ENCODE peak calls at places on chromosomes 5 and 9, in seven cellular contexts. C is GM12892, F is K562, M is GM12878, D is HepG2, H is SK-N-SH, O is H1. A is an unnamed sample.

GRCh38 chr5:148623741-148624140 is 30.6 kb downstream of the HTR4 start:
- DNase-seq in C (no peak), F (peak), M (no peak), D (no peak), H (no peak), O (no peak), A (no peak)

GRCh38 chr5:37771731-37772130 is 68.1 kb downstream of the GDNF start:
- DNase-seq in C (no peak), F (no peak), M (no peak), D (no peak), H (no peak), O (no peak), A (no peak)

GRCh38 chr5:166083183-166083959 is 2208.1 kb upstream of the WWC1 start:
- DNase-seq in C (no peak), F (no peak), M (no peak), D (no peak), H (no peak), O (no peak), A (no peak)

GRCh38 chr5:139138109-139138508 is 60.1 kb downstream of the SIL1 start:
- DNase-seq in C (no peak), F (no peak), M (no peak), D (no peak), H (no peak), O (no peak), A (no peak)

GRCh38 chr5:157150995-157151394 is 8.3 kb upstream of the MED7 start:
- DNase-seq in C (no peak), F (no peak), M (no peak), D (no peak), H (no peak), O (no peak), A (no peak)

GRCh38 chr9:16315720-16316119 is 554.8 kb downstream of the BNC2 start:
- DNase-seq in C (no peak), F (no peak), M (no peak), D (no peak), H (no peak), O (no peak), A (no peak)

GRCh38 chr5:102937916-102938315 is 182.0 kb downstream of the GIN1 start:
- DNase-seq in C (no peak), F (no peak), M (no peak), D (no peak), H (no peak), O (no peak), A (no peak)

GRCh38 chr5:126513703-126514102 is 81.3 kb downstream of the ALDH7A1 start:
- DNase-seq in C (no peak), F (no peak), M (no peak), D (no peak), H (no peak), O (no peak), A (no peak)

GRCh38 chr5:146007270-146007669 is 70.9 kb downstream of the SH3RF2 start:
- DNase-seq in C (no peak), F (no peak), M (no peak), D (peak), H (no peak), O (no peak), A (no peak)

GRCh38 chr9:69605406-69605805 is 66.8 kb downstream of the APBA1 start:
- DNase-seq in C (no peak), F (no peak), M (no peak), D (no peak), H (no peak), O (no peak), A (no peak)

GRCh38 chr9:122347348-122348287 is 23.2 kb upstream of the PTGS1 start:
- DNase-seq in C (no peak), F (no peak), M (no peak), D (peak), H (no peak), O (no peak), A (no peak)

GRCh38 chr9:68964102-68964541 is 49.8 kb downstream of the PRKACG start:
- DNase-seq in C (no peak), F (no peak), M (no peak), D (no peak), H (no peak), O (no peak), A (no peak)

GRCh38 chr5:37272564-37272963 is 23.4 kb upstream of the CPLANE1 start:
- DNase-seq in C (no peak), F (no peak), M (no peak), D (no peak), H (no peak), O (no peak), A (no peak)

GRCh38 chr9:137269231-137269772 is 8.2 kb upstream of the TOR4A start:
- DNase-seq in C (no peak), F (no peak), M (peak), D (no peak), H (no peak), O (no peak), A (no peak)

GRCh38 chr5:172274951-172275753 is 8.4 kb downstream of the UBTD2 start:
- DNase-seq in C (no peak), F (no peak), M (peak), D (no peak), H (no peak), O (peak), A (no peak)

GRCh38 chr5:179259731-179260323 is 85.4 kb downstream of the ADAMTS2 start:
- DNase-seq in C (no peak), F (no peak), M (no peak), D (no peak), H (peak), O (peak), A (no peak)

GRCh38 chr9:99579964-99580363 is 241.7 kb upstream of the NR4A3 start:
- DNase-seq in C (no peak), F (no peak), M (no peak), D (no peak), H (no peak), O (no peak), A (no peak)

GRCh38 chr5:176658007-176658599 is 10.8 kb downstream of the TSPAN17 start:
- DNase-seq in C (peak), F (peak), M (no peak), D (peak), H (peak), O (peak), A (peak)

GRCh38 chr5:122726990-122727616 is 47.8 kb upstream of the SNX2 start:
- DNase-seq in C (no peak), F (no peak), M (peak), D (no peak), H (no peak), O (no peak), A (no peak)

GRCh38 chr9:126157826-126158431 is 168.7 kb upstream of the MVB12B start:
- DNase-seq in C (no peak), F (no peak), M (no peak), D (no peak), H (no peak), O (no peak), A (no peak)

GRCh38 chr5:110323832-110324231 is 402.6 kb downstream of the TMEM232 start:
- DNase-seq in C (no peak), F (no peak), M (no peak), D (no peak), H (no peak), O (no peak), A (no peak)

GRCh38 chr9:112571624-112572341 is 85.2 kb downstream of the KIAA1958 start:
- DNase-seq in C (no peak), F (no peak), M (no peak), D (no peak), H (no peak), O (no peak), A (no peak)

GRCh38 chr5:6649186-6649585 is 15.9 kb downstream of the SRD5A1 start:
- DNase-seq in C (no peak), F (no peak), M (no peak), D (no peak), H (no peak), O (no peak), A (no peak)

GRCh38 chr9:130535818-130536521 is 43.4 kb upstream of the FUBP3 start:
- DNase-seq in C (no peak), F (peak), M (no peak), D (peak), H (no peak), O (no peak), A (no peak)

GRCh38 chr5:157543825-157544622 is 31.6 kb downstream of the ADAM19 start:
- DNase-seq in C (no peak), F (no peak), M (no peak), D (no peak), H (no peak), O (no peak), A (no peak)

GRCh38 chr9:10649076-10649475 is 36.3 kb upstream of the PTPRD start:
- DNase-seq in C (no peak), F (no peak), M (no peak), D (no peak), H (no peak), O (no peak), A (no peak)

GRCh38 chr9:88268886-88269285 is 119.4 kb upstream of the SPIN1 start:
- DNase-seq in C (no peak), F (no peak), M (no peak), D (no peak), H (no peak), O (no peak), A (no peak)

GRCh38 chr9:128383791-128384190 is 12.6 kb downstream of the URM1 start:
- DNase-seq in C (no peak), F (no peak), M (no peak), D (no peak), H (no peak), O (no peak), A (no peak)

GRCh38 chr5:4093970-4094369 is 498.3 kb downstream of the IRX1 start:
- DNase-seq in C (no peak), F (no peak), M (no peak), D (no peak), H (no peak), O (no peak), A (no peak)

GRCh38 chr9:89274838-89275237 is 36.2 kb upstream of the CKS2 start:
- DNase-seq in C (no peak), F (no peak), M (no peak), D (no peak), H (no peak), O (no peak), A (no peak)

GRCh38 chr9:27340876-27341540 is 44.1 kb upstream of the EQTN start:
- DNase-seq in C (no peak), F (no peak), M (no peak), D (no peak), H (no peak), O (no peak), A (no peak)

GRCh38 chr5:84791153-84791552 is 406.5 kb upstream of the EDIL3 start:
- DNase-seq in C (no peak), F (no peak), M (no peak), D (no peak), H (no peak), O (no peak), A (no peak)

GRCh38 chr9:109766351-109766750 is 13.6 kb upstream of the PALM2AKAP2 start:
- DNase-seq in C (no peak), F (no peak), M (no peak), D (no peak), H (no peak), O (no peak), A (no peak)

GRCh38 chr5:76818844-76819831 is at the start of gene F2RL1:
- DNase-seq in C (no peak), F (peak), M (no peak), D (peak), H (peak), O (peak), A (peak)

GRCh38 chr9:12777149-12778010 is 2.6 kb downstream of the LURAP1L start:
- DNase-seq in C (no peak), F (no peak), M (no peak), D (no peak), H (no peak), O (no peak), A (no peak)

GRCh38 chr9:87606921-87607521 is 109.4 kb downstream of the DAPK1 start:
- DNase-seq in C (no peak), F (no peak), M (no peak), D (no peak), H (no peak), O (no peak), A (no peak)

GRCh38 chr5:12119657-12120056 is 215.4 kb upstream of the CTNND2 start:
- DNase-seq in C (no peak), F (no peak), M (no peak), D (no peak), H (no peak), O (no peak), A (no peak)

GRCh38 chr5:131242728-131243255 is 21.1 kb upstream of the CDC42SE2 start:
- DNase-seq in C (no peak), F (no peak), M (no peak), D (no peak), H (no peak), O (no peak), A (no peak)

GRCh38 chr9:87336914-87337333 is 160.7 kb upstream of the DAPK1 start:
- DNase-seq in C (no peak), F (peak), M (peak), D (peak), H (peak), O (no peak), A (no peak)

GRCh38 chr5:147661576-147661975 is 121.0 kb downstream of the JAKMIP2 start:
- DNase-seq in C (no peak), F (no peak), M (no peak), D (no peak), H (no peak), O (no peak), A (no peak)

GRCh38 chr5:54993318-54993717 is 7.9 kb upstream of the ESM1 start:
- DNase-seq in C (no peak), F (no peak), M (no peak), D (no peak), H (no peak), O (no peak), A (no peak)
- TF ChIP-seq POLR2AphosphoS5 in C (no peak), F (no peak), M (no peak), D (no peak), H (no peak), O (no peak), A (no peak)

DNA sequence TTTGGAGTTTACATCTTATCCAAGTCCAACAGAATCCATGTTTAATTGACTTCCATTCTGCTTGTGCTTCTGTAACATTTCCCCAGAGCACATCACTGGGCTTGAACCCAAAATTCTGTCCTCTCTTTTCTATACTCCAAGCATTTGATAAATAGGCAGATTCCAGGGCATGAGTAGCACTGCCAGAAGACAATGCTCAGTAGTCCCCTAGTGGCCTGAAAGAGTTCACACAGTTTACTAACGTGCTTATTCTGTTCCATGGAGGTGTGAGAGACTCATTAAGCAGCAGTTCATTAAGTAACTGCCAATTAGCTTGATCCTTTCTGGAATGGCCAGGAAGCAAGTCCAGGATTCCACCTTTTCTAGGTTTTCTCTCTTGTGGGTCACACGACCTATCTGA is 9.4 kb upstream of the GABRA6 start:
- DNase-seq in C (no peak), F (no peak), M (peak), D (peak), H (peak), O (no peak), A (no peak)
- TF ChIP-seq TAF1 in C (no peak), F (no peak), M (no peak), D (no peak), H (no peak), O (no peak), A (no peak)

GRCh38 chr5:75335486-75335885 is 1.5 kb upstream of the HMGCR start:
- DNase-seq in C (no peak), F (no peak), M (no peak), D (peak), H (no peak), O (no peak), A (no peak)

GRCh38 chr5:75335952-75336624 is 932 bp upstream of the HMGCR start:
- DNase-seq in C (no peak), F (peak), M (peak), D (peak), H (peak), O (no peak), A (peak)

GRCh38 chr5:75336625-75337336 is at the start of gene HMGCR:
- DNase-seq in C (peak), F (peak), M (peak), D (peak), H (peak), O (peak), A (peak)

GRCh38 chr5:75338408-75338807 is 1.4 kb downstream of the HMGCR start:
- DNase-seq in C (no peak), F (no peak), M (no peak), D (no peak), H (no peak), O (no peak), A (no peak)

GRCh38 chr5:75337366-75338021 is 474 bp downstream of the HMGCR start:
- DNase-seq in C (peak), F (no peak), M (no peak), D (no peak), H (no peak), O (no peak), A (no peak)
- TF ChIP-seq POLR2AphosphoS5 in C (no peak), F (no peak), M (no peak), D (no peak), H (no peak), O (no peak), A (no peak)

DNA sequence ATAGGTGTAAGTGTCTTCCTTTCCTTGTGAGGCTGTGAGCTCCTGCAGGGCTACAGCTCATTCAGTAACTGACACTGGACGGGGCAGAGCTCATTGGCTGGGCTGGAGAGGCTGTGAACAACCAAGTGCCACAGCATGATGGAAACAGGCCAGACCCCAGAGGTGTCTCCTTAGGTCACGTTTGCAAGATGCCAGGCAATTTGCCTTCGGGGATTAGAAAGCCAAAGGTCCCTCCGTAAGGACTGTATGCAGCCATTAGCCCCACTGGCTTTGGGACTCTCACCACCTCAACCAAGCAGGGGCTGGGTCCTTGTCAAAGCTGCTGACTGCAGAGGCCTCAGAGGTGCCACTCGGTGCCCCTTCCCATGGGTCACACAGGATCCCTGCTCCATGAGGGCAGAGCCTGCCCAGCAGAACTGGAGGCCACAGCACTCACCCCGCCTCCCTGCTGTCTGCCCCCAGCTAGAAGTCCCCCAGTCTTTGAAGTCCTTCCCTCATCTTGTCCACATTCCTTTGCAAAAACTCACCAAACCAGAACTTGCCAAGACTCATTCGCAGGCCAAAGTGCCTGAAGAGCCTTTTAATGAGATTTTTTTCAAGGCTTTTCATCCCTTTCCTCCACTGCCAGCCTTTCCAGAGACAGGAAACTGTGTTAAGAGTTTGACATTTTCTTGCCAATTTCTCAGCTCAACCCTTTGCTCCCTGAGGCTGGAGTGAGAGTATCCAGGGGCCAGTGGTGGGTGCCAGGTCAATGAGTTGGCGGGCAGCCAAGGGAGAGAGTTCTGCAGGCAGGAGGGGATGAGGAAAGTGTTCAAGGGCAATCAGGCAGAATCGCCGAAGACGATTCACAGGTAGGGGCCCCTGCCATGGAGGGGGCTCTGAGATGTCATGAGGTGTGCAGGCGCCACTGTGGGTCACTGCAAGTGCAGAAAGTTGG is 39.7 kb upstream of the SLC25A51 start:
- DNase-seq in C (no peak), F (no peak), M (no peak), D (no peak), H (no peak), O (no peak), A (no peak)
- TF ChIP-seq TAF1 in C (no peak), F (no peak), M (no peak), D (no peak), H (peak), O (no peak), A (no peak)

GRCh38 chr9:105693435-105694275 is 686 bp upstream of the TMEM38B start:
- DNase-seq in C (no peak), F (no peak), M (no peak), D (no peak), H (peak), O (no peak), A (no peak)

GRCh38 chr9:105694848-105695581 is 674 bp downstream of the TMEM38B start:
- DNase-seq in C (peak), F (peak), M (peak), D (peak), H (peak), O (peak), A (peak)

GRCh38 chr9:105696219-105696793 is 2.0 kb downstream of the TMEM38B start:
- DNase-seq in C (no peak), F (no peak), M (no peak), D (no peak), H (no peak), O (no peak), A (no peak)

GRCh38 chr9:105697871-105698270 is 3.5 kb downstream of the TMEM38B start:
- DNase-seq in C (no peak), F (no peak), M (no peak), D (no peak), H (no peak), O (no peak), A (no peak)

DNA sequence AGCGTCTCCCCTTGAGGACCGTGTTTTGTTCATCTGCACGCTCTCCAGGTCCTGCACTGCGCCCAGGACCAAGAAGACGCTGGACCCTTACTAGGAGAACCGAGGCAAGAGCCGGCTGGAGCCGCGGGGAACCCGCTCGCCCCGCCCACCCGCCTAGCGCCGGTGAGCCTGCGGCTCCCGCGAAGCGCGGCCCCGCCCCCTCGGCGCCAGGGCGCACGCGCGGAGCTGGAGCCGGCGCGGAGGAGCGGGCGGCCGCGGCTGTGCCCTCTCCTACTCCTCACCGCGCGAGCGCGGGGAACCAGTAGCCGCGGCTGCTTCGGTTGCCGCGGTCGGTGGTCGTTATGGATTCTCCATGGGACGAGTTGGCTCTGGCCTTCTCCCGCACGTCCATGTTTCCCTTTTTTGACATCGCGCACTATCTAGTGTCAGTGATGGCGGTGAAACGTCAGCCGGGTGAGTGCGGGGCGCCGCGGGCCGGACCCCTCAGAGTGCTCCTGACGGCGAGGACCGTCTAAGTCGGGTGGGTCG is at the start of gene TMEM38B:
- DNase-seq in C (peak), F (peak), M (no peak), D (peak), H (peak), O (peak), A (peak)
- TF ChIP-seq POLR2AphosphoS5 in C (no peak), F (peak), M (peak), D (peak), H (no peak), O (peak), A (peak)

GRCh38 chr5:168048486-168048885 is 243.0 kb upstream of the WWC1 start:
- DNase-seq in C (no peak), F (no peak), M (no peak), D (no peak), H (no peak), O (no peak), A (no peak)

GRCh38 chr5:168047043-168047668 is 244.3 kb upstream of the WWC1 start:
- DNase-seq in C (no peak), F (no peak), M (peak), D (peak), H (peak), O (peak), A (no peak)

GRCh38 chr5:168042284-168043080 is 249.0 kb upstream of the WWC1 start:
- DNase-seq in C (no peak), F (no peak), M (no peak), D (no peak), H (no peak), O (no peak), A (no peak)

GRCh38 chr5:168046163-168046562 is 245.3 kb upstream of the WWC1 start:
- DNase-seq in C (no peak), F (no peak), M (no peak), D (no peak), H (no peak), O (no peak), A (no peak)

GRCh38 chr5:168047669-168048111 is 243.8 kb upstream of the WWC1 start:
- DNase-seq in C (no peak), F (no peak), M (no peak), D (no peak), H (peak), O (no peak), A (no peak)
- TF ChIP-seq TAF1 in C (no peak), F (no peak), M (no peak), D (no peak), H (no peak), O (no peak), A (no peak)